ENCODE peak calls at places on chromosomes 13 and 19, in ten cellular contexts. R is gastrocnemius medialis, Q is fibroblast of lung, U is GM23338, F is progenitor cell of endocrine pancreas, C is GM12865, D is AG04450, S is WERI-Rb-1, A is endothelial cell, Y is H9. I is an unnamed sample.

GRCh38 chr13:76828316-76828741 is 57.9 kb downstream of the KCTD12 start:
- DNase-seq in R (no peak), Q (no peak), U (no peak), F (no peak), C (peak), D (no peak), S (no peak), A (no peak), Y (no peak), I (no peak)

GRCh38 chr13:74219571-74219970 is 85.4 kb upstream of the KLF12 start:
- DNase-seq in R (no peak), Q (no peak), U (no peak), F (no peak), C (no peak), D (no peak), S (no peak), A (no peak), Y (no peak), I (no peak)

GRCh38 chr13:98171806-98172569 is 5.1 kb downstream of the RNF113B start:
- DNase-seq in R (no peak), Q (peak), U (no peak), F (no peak), C (no peak), D (no peak), S (no peak), A (no peak), Y (no peak), I (peak)

GRCh38 chr19:50981587-50982146 is 2.0 kb downstream of the KLK7 start:
- DNase-seq in R (no peak), Q (no peak), U (no peak), F (no peak), C (no peak), D (no peak), S (no peak), A (no peak), Y (no peak), I (no peak)

GRCh38 chr19:33436360-33437345 is 63.1 kb downstream of the CEBPG start:
- DNase-seq in R (no peak), Q (no peak), U (no peak), F (no peak), C (no peak), D (no peak), S (no peak), A (no peak), Y (no peak), I (no peak)

GRCh38 chr13:100163375-100163774 is 74.5 kb downstream of the PCCA start:
- DNase-seq in R (no peak), Q (no peak), U (no peak), F (no peak), C (no peak), D (no peak), S (no peak), A (no peak), Y (no peak), I (no peak)

GRCh38 chr13:90883592-90883991 is 463.9 kb upstream of the MIR17HG start:
- DNase-seq in R (no peak), Q (no peak), U (no peak), F (no peak), C (no peak), D (no peak), S (no peak), A (no peak), Y (no peak), I (no peak)

GRCh38 chr19:16002380-16002779 is 53.6 kb downstream of the OR10H4 start:
- DNase-seq in R (no peak), Q (peak), U (no peak), F (no peak), C (no peak), D (no peak), S (no peak), A (no peak), Y (no peak), I (no peak)

GRCh38 chr13:111978536-111978935 is 88.4 kb upstream of the SOX1 start:
- DNase-seq in R (no peak), Q (no peak), U (no peak), F (no peak), C (no peak), D (no peak), S (no peak), A (no peak), Y (no peak), I (no peak)

GRCh38 chr19:39825093-39825463 is 8.9 kb downstream of the DYRK1B start:
- DNase-seq in R (no peak), Q (no peak), U (no peak), F (no peak), C (no peak), D (no peak), S (no peak), A (no peak), Y (no peak), I (peak)

GRCh38 chr13:108924154-108924940 is 294.9 kb downstream of the MYO16 start:
- DNase-seq in R (no peak), Q (peak), U (no peak), F (no peak), C (no peak), D (peak), S (no peak), A (no peak), Y (no peak), I (no peak)

GRCh38 chr19:22257916-22258315 is 28.3 kb upstream of the ZNF729 start:
- DNase-seq in R (no peak), Q (no peak), U (no peak), F (no peak), C (no peak), D (no peak), S (no peak), A (no peak), Y (no peak), I (no peak)

GRCh38 chr13:95298971-95299627 is 2.2 kb downstream of the ABCC4 start:
- DNase-seq in R (no peak), Q (peak), U (no peak), F (no peak), C (peak), D (peak), S (no peak), A (no peak), Y (no peak), I (no peak)

GRCh38 chr13:30341815-30342570 is 34.6 kb upstream of the KATNAL1 start:
- DNase-seq in R (peak), Q (peak), U (no peak), F (no peak), C (no peak), D (peak), S (no peak), A (no peak), Y (no peak), I (no peak)

GRCh38 chr13:33925563-33925962 is 107.6 kb downstream of the RFC3 start:
- DNase-seq in R (no peak), Q (no peak), U (no peak), F (no peak), C (no peak), D (no peak), S (no peak), A (no peak), Y (no peak), I (no peak)

GRCh38 chr13:113831061-113831460 is 32.8 kb downstream of the GAS6 start:
- DNase-seq in R (no peak), Q (no peak), U (no peak), F (no peak), C (no peak), D (no peak), S (no peak), A (no peak), Y (no peak), I (no peak)

GRCh38 chr19:7115721-7116120 is 46.2 kb downstream of the ZNF557 start:
- DNase-seq in R (no peak), Q (no peak), U (no peak), F (no peak), C (no peak), D (no peak), S (no peak), A (no peak), Y (no peak), I (no peak)

GRCh38 chr19:11208526-11209471 is 11.5 kb upstream of the KANK2 start:
- DNase-seq in R (no peak), Q (no peak), U (no peak), F (no peak), C (no peak), D (no peak), S (no peak), A (no peak), Y (peak), I (no peak)

GRCh38 chr19:1855828-1856255 is 7.5 kb downstream of the KLF16 start:
- DNase-seq in R (no peak), Q (no peak), U (no peak), F (no peak), C (peak), D (no peak), S (no peak), A (no peak), Y (no peak), I (no peak)

GRCh38 chr19:45117167-45117594 is 24.2 kb downstream of the PPP1R37 start:
- DNase-seq in R (no peak), Q (no peak), U (no peak), F (no peak), C (peak), D (no peak), S (peak), A (no peak), Y (no peak), I (no peak)

GRCh38 chr19:53809518-53810186 is 14.5 kb downstream of the NLRP12 start:
- DNase-seq in R (no peak), Q (no peak), U (peak), F (no peak), C (no peak), D (no peak), S (peak), A (peak), Y (peak), I (peak)

GRCh38 chr19:3397266-3398022 is 31.1 kb downstream of the NFIC start:
- DNase-seq in R (no peak), Q (peak), U (peak), F (no peak), C (no peak), D (no peak), S (no peak), A (no peak), Y (peak), I (peak)

GRCh38 chr19:34481861-34482379 is 362 bp downstream of the WTIP start:
- DNase-seq in R (no peak), Q (peak), U (no peak), F (no peak), C (no peak), D (no peak), S (no peak), A (peak), Y (no peak), I (no peak)

GRCh38 chr19:49335071-49335783 is at the start of gene CD37:
- DNase-seq in R (no peak), Q (no peak), U (no peak), F (no peak), C (peak), D (no peak), S (no peak), A (no peak), Y (peak), I (no peak)

GRCh38 chr19:33207903-33208302 is 13.8 kb downstream of the LRP3 start:
- DNase-seq in R (no peak), Q (no peak), U (no peak), F (no peak), C (no peak), D (no peak), S (no peak), A (no peak), Y (no peak), I (no peak)

GRCh38 chr13:29339386-29340272 is 255.9 kb downstream of the SLC7A1 start:
- DNase-seq in R (no peak), Q (no peak), U (no peak), F (no peak), C (no peak), D (no peak), S (no peak), A (no peak), Y (no peak), I (no peak)

GRCh38 chr13:20721454-20722357 is 18.2 kb downstream of the IL17D start:
- DNase-seq in R (peak), Q (peak), U (peak), F (no peak), C (no peak), D (peak), S (no peak), A (peak), Y (peak), I (peak)

GRCh38 chr19:42628411-42629135 is 33.8 kb upstream of the CEACAM8 start:
- DNase-seq in R (no peak), Q (no peak), U (no peak), F (no peak), C (peak), D (no peak), S (no peak), A (no peak), Y (no peak), I (no peak)

GRCh38 chr19:7652061-7652641 is 15.2 kb downstream of the STXBP2 start:
- DNase-seq in R (peak), Q (peak), U (peak), F (peak), C (peak), D (peak), S (peak), A (peak), Y (peak), I (peak)

GRCh38 chr19:35346193-35347052 is 1.3 kb upstream of the FFAR1 start:
- DNase-seq in R (no peak), Q (no peak), U (no peak), F (no peak), C (peak), D (no peak), S (no peak), A (no peak), Y (peak), I (no peak)

GRCh38 chr19:5680083-5680436 is 256 bp downstream of the MICOS13 start:
- DNase-seq in R (no peak), Q (no peak), U (peak), F (no peak), C (no peak), D (no peak), S (no peak), A (no peak), Y (no peak), I (no peak)

GRCh38 chr13:97583884-97584497 is 150.0 kb downstream of the RAP2A start:
- DNase-seq in R (no peak), Q (no peak), U (no peak), F (no peak), C (peak), D (no peak), S (no peak), A (no peak), Y (no peak), I (no peak)

GRCh38 chr19:14475251-14476073 is at the start of gene PTGER1:
- DNase-seq in R (no peak), Q (peak), U (peak), F (no peak), C (no peak), D (no peak), S (peak), A (peak), Y (peak), I (peak)
- TF ChIP-seq CTCF in R (peak), Q (peak), U (peak), F (peak), C (no peak), D (peak), S (peak), A (no peak), Y (peak), I (peak)

DNA sequence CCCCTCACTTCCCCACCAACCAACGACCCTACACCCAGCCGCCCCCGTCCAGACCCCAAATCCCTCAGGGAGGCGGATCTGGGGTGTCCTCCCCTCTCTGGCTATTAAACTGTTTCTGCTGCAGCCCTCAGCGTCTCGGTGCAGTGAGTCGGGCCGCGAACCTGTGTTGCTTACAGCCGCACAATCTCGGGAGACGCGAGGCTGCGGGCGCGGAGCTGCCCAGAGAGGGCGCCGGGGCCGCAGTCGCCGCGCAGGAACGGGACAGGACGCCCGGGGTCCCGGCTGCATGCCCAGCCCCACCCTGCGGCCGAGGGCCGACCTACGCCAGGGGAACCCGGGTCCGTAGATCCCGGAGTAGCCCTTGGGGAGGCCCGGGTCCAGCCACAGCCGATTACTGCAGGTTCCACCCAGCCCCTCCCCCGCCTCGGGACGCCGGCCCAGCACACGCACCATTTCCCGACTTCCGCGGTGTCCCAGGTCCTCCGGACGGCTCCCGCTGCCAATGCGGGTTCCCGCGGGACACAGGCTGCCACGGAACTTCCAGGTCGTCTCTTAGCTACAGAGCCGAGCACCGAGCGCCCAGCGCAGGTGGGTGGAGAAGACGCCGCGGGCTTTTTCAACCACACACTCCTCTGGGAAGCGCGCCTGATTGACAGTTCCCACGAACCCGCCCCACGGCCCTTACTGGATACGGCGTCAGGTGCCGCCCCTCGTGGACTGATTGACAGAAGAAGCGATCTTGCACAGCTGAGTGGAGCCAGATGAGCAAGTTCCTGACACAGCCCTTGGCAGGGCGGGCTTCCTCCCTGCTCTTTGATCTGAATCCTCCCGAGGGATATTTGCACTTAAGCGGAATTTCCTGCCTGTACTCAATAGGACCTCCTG is at the start of gene ZNF799:
- DNase-seq in R (peak), Q (peak), U (peak), F (peak), C (peak), D (peak), S (peak), A (peak), Y (peak), I (peak)
- TF ChIP-seq CTCF in R (no peak), Q (no peak), U (peak), F (peak), C (no peak), D (no peak), S (peak), A (no peak), Y (no peak), I (peak)

GRCh38 chr13:70792121-70792520 is 683.9 kb upstream of the KLHL1 start:
- DNase-seq in R (no peak), Q (no peak), U (peak), F (no peak), C (no peak), D (no peak), S (no peak), A (no peak), Y (no peak), I (no peak)
- TF ChIP-seq CTCF in R (no peak), Q (no peak), U (peak), F (no peak), C (no peak), D (no peak), S (no peak), A (peak), Y (peak), I (no peak)

DNA sequence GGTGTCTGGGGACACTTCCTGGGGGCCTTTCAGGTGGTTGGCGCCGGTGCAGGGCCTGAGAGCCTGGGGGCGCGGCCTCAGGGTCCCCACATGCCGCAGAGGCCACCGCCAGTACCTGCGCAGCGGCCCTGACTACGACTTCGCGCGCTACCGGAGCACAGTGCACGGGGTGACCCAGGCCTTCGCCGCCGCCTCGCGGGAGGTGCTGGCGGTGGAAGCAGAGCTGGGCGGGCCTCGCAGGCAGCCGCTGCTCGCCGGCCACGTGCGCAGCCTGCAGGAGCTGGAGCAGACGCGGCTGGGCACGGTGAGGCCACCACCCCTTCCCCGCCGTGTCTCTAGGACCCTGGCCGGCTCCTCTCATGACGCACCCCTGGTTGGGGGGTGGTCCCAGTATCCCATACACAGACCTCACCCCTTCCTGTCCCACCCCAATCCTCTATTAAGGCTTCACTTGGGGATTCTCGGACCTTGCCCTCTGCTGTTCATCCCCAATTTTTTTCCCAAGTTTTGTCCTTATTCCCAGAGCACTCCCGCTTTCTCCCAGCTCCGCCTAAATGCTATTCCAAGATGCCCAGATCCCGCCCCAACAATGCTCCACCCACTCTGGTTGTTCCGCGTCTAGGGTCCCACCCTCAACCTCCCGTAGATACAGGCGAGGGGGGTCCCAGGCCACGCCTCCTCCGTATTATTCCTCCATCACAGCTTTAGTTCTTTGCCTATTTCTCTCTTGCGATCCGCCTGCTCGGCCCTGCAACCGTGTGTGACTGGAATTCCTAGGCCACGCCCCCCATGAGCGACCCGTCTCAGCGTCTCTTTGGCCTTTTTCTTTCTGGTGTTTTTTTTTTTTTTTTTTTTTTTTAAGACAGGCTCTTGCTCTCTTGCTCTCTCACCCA is 1.0 kb downstream of the REX1BD start:
- DNase-seq in R (peak), Q (peak), U (peak), F (peak), C (peak), D (no peak), S (peak), A (peak), Y (peak), I (peak)
- TF ChIP-seq CTCF in R (peak), Q (no peak), U (no peak), F (no peak), C (peak), D (peak), S (no peak), A (no peak), Y (no peak), I (no peak)

GRCh38 chr13:110644892-110645521 is 29.7 kb downstream of the NAXD start:
- DNase-seq in R (peak), Q (peak), U (peak), F (peak), C (peak), D (peak), S (no peak), A (peak), Y (peak), I (peak)
- TF ChIP-seq CTCF in R (peak), Q (peak), U (peak), F (peak), C (peak), D (peak), S (peak), A (no peak), Y (peak), I (peak)

DNA sequence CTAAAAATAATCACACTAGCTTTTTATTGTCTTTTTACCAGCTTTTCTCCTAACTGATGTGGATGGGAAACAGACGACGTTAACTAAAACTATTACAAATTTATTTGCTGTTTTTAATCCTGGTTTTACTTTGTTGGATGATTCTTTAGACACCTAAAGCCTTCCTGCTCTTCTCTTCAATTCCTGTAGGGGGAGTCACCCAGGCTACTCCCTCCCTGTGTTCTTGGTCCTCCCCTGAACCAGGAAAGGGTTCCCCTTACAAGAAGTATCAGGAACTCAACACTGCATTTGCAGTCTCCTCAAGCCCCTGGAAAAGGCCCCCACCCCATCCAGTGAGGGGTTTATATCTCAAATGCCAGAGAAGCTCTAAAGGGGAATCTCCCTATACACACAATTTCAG is 206.1 kb downstream of the SUCLA2 start:
- DNase-seq in R (no peak), Q (peak), U (peak), F (no peak), C (peak), D (no peak), S (no peak), A (no peak), Y (no peak), I (no peak)
- TF ChIP-seq CTCF in R (no peak), Q (peak), U (peak), F (peak), C (peak), D (peak), S (peak), A (peak), Y (peak), I (peak)

DNA sequence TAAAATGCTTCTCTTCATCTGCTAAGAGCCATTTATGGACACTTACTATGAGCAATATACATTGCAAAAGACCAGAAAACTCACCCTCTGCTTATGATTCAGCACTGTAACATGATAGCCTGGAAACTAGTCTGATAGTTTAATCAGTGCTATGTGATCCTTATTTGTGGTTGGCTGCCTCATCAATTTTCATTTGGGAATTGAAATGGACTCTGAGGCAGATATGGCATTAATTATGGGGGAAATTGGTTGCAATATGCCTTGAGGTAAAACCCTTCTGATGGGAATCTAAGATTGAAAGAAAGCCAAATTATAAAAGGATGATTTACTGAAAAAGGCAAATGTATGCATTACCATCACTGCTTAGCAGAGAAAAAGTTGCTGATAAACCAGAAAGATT is 33.5 kb downstream of the FAM216B start:
- DNase-seq in R (no peak), Q (peak), U (no peak), F (no peak), C (no peak), D (peak), S (no peak), A (no peak), Y (no peak), I (no peak)
- TF ChIP-seq CTCF in R (no peak), Q (no peak), U (no peak), F (no peak), C (no peak), D (no peak), S (no peak), A (no peak), Y (no peak), I (no peak)

I was measured in upper lobe of left lung.